ENCODE peak calls at places on chromosomes 6 and 20, in six cellular contexts. K, Z, N, O, J and W are unnamed samples.

GRCh38 chr20:21303872-21304586 is 898 bp downstream of the XRN2 start:
- DNase-seq in Z (no peak), K (peak; percentile 36), O (no peak), J (no peak), N (no peak), W (peak; percentile 8)

GRCh38 chr6:20873425-20874190 is 339.4 kb downstream of the CDKAL1 start:
- DNase-seq in K (peak; percentile 40), Z (no peak), O (no peak), J (no peak), N (no peak), W (peak; percentile 21)

GRCh38 chr6:157403011-157403683 is 22.2 kb downstream of the ZDHHC14 start:
- DNase-seq in K (no peak), N (no peak), J (no peak), O (no peak), Z (no peak), W (no peak)

GRCh38 chr6:4647414-4648365 is 128.5 kb upstream of the CDYL start:
- DNase-seq in N (peak; percentile 63), O (peak; percentile 79), K (peak; percentile 87), J (peak; percentile 8), Z (peak; percentile 83), W (peak; percentile 79)

GRCh38 chr6:149043476-149044130 is 273.9 kb upstream of the TAB2 start:
- DNase-seq in J (no peak), O (peak; percentile 63), N (no peak), Z (no peak), K (no peak), W (peak; percentile 16)

GRCh38 chr6:116003668-116004067 is 57.0 kb downstream of the FRK start:
- DNase-seq in Z (no peak), N (no peak), K (no peak), J (no peak), O (no peak), W (no peak)

GRCh38 chr6:159463440-159463839 is 229.6 kb downstream of the SOD2 start:
- DNase-seq in N (peak; percentile 11), J (no peak), O (no peak), Z (no peak), K (peak; percentile 56), W (peak; percentile 49)

GRCh38 chr6:74334722-74335121 is 638.7 kb downstream of the CD109 start:
- DNase-seq in Z (no peak), N (no peak), K (no peak), J (no peak), O (no peak), W (no peak)

GRCh38 chr20:61316351-61316750 is 64.3 kb downstream of the CDH4 start:
- DNase-seq in J (no peak), N (no peak), O (no peak), K (no peak), Z (no peak), W (no peak)

GRCh38 chr6:8589941-8590676 is 154.8 kb upstream of the SLC35B3 start:
- DNase-seq in K (no peak), Z (no peak), O (no peak), J (no peak), N (no peak), W (peak; percentile 9)
- TF ChIP-seq CTCF in K (no peak), Z (no peak), O (no peak), J (no peak), N (no peak), W (no peak)

GRCh38 chr6:79694623-79695311 is 63.6 kb downstream of the SH3BGRL2 start:
- DNase-seq in Z (no peak), K (no peak), O (no peak), J (no peak), N (no peak), W (no peak)
- TF ChIP-seq CTCF in Z (no peak), K (peak; percentile 32), O (no peak), J (peak; percentile 51), N (no peak), W (no peak)

DNA sequence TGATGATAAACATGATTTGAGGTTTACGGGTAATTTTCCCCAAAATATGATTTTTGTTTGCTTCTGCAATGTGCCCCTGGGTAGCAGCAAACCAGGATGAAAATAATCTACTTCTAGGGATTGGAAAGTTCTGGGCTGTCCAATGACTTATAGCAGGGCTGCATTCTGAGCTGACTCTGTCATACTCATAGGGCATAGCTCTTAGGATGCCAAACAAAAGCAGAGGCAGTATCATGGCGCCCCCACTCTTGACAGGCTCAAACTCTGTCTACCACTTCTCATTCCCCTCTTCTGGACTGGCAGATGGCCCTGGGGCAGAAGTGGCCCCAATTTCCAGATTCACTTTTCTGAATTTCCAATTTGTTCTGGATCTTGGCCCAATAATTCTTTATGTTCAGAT is 10.3 kb downstream of the SERPINB1 start:
- DNase-seq in O (no peak), K (no peak), Z (no peak), J (no peak), N (no peak), W (no peak)
- TF ChIP-seq CTCF in O (no peak), K (no peak), Z (no peak), J (no peak), N (no peak), W (no peak)

DNA sequence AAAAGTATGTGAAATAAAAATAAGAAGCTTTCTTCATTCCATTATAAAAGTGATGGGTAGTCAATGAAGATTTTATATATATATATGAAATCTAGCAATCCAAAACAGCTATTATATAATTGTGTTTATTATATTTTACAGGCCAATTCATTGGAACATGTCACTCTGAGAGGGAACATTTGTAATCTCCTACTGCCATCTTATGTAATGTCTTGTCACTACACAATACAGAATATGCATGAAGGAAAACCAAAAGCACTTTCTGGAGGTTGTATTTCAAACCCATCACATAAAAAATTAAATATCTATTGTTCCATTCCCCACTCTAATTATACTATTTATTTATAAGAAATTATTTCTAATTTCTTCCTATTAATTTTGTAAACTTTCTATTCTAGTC is 31.5 kb upstream of the IRAK1BP1 start:
- DNase-seq in J (no peak), O (no peak), Z (no peak), K (peak; percentile 33), N (peak; percentile 9), W (peak; percentile 31)
- TF ChIP-seq CTCF in J (peak; percentile 28), O (no peak), Z (no peak), K (peak; percentile 8), N (peak; percentile 51), W (peak; percentile 33)

GRCh38 chr6:46129634-46130505 is at the start of gene ENPP4:
- DNase-seq in O (peak; percentile 91), N (peak; percentile 83), Z (peak; percentile 84), K (peak; percentile 80), J (peak; percentile 10), W (no peak)
- TF ChIP-seq CTCF in O (no peak), N (no peak), Z (no peak), K (no peak), J (no peak), W (no peak)

DNA sequence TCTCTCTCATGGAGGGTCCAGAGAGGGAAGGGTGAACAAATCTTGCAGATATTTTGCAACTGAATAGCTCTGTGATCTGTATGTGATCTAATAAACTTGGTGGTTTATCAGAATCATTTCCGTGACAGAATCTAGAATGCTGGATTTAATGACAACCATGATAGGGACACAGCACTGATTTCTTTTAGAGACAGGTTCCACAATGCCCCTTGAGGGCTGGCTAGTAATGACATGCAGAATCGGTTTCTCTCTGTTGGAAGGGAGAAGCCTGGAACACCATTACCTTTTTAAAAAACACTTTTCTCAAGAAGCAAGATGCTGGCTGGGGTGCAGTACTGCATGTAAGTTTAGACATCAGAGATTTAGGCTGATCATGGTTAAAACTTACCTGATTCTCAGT is 313.4 kb downstream of the CDH26 start:
- DNase-seq in O (peak; percentile 13), Z (no peak), N (no peak), J (no peak), K (no peak), W (no peak)
- TF ChIP-seq CTCF in O (peak; percentile 27), Z (peak; percentile 26), N (peak; percentile 48), J (peak; percentile 37), K (no peak), W (peak; percentile 44)

DNA sequence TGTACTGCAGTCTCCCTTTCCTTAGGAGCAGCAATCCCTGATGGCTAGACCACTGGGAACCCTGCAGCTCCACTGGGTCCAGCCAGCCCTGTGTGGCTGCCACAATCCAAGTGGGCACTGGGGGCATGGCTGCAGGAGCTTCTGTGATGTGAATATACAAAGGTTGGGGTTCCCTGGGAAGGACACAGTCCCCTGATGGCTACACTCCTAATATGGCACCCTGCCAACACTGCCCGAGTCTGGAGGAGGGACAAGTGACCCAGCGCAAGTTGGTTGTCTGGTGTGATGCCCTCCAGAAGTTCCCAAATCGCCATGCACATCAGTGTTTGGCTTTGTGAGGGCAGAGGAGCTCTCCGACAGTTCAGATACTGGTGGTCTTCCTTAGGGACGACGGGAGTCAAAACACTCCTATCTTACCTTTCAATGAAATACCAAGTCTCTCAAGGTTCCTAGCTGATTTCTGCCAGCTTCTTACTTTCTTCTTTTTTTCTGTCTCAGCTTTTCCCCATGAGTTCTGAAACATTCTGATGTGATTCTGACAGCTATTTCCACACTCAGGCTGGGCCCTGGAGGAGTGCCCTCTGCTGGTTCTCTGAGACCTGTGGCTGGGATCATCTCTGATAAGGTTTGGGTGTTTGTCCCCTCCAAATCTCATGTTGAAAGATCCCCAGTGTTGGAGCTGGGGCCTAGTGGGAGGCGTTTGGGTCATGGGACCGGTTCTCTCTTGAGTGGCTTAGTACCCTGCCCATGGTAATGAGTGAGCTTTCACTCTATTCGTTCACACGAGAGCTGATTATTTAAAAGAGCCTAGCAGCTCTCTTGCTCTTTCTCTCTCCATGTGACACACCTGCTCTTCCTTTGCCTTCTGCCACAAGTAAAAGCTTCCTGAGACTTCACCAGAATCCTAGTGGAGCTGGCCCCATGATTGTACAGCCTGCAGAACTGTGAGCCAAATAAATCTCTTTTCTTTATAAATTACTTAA is 15.5 kb upstream of the ZFP57 start:
- DNase-seq in J (no peak), O (peak; percentile 50), K (peak; percentile 45), N (peak; percentile 30), Z (no peak), W (peak; percentile 57)
- TF ChIP-seq CTCF in J (peak; percentile 74), O (no peak), K (peak; percentile 71), N (peak; percentile 94), Z (peak; percentile 44), W (peak; percentile 64)